ENCODE peak calls at places on chromosomes 11 and 22, in ten cellular contexts. B is fibroblast of lung; U is HFF-Myc; K is GM23248; M is head of caudate nucleus; L is adipocyte; E is nephron progenitor cell; J is H7; F is stimulated activated CD4-positive, alpha-beta T cell treated with anti-CD3 and anti-CD28 coated beads, Interleukin-2, amount 100 ng/mL, for 24 hours; Y is posterior cingulate gyrus. V is an unnamed sample.

GRCh38 chr11:122199661-122200060 is 83.6 kb upstream of the BLID start:
- DNase-seq in M (no peak), Y (no peak), F (no peak), E (no peak), U (no peak), L (no peak), J (no peak), B (peak), K (no peak), V (no peak)

GRCh38 chr11:132099692-132100091 is 729.3 kb downstream of the NTM start:
- DNase-seq in J (peak), Y (no peak), E (peak), M (no peak), B (no peak), K (peak), F (no peak), U (no peak), L (no peak), V (no peak)

GRCh38 chr11:35111171-35112055 is 27.6 kb upstream of the CD44 start:
- DNase-seq in Y (no peak), F (no peak), K (peak), E (no peak), B (peak), L (peak), J (no peak), M (peak), U (peak), V (peak)

GRCh38 chr11:92703431-92703830 is 266.0 kb upstream of the MTNR1B start:
- DNase-seq in L (peak), F (no peak), J (no peak), Y (no peak), U (no peak), K (peak), M (no peak), B (peak), E (no peak), V (no peak)

GRCh38 chr11:75421035-75421602 is 11.9 kb downstream of the KLHL35 start:
- DNase-seq in U (no peak), F (no peak), E (no peak), B (no peak), J (peak), K (no peak), M (peak), L (no peak), Y (peak), V (no peak)

GRCh38 chr11:74069146-74070046 is 60.5 kb upstream of the UCP3 start:
- DNase-seq in U (no peak), J (no peak), F (no peak), L (peak), E (no peak), K (peak), Y (no peak), M (no peak), B (peak), V (no peak)

GRCh38 chr11:112632866-112633505 is 328.2 kb upstream of the NCAM1 start:
- DNase-seq in B (peak), E (no peak), J (no peak), L (no peak), F (no peak), Y (no peak), M (no peak), K (peak), U (no peak), V (no peak)

GRCh38 chr22:17257578-17257977 is 38.3 kb upstream of the ADA2 start:
- DNase-seq in M (no peak), B (no peak), Y (no peak), L (no peak), K (no peak), E (peak), J (peak), U (no peak), F (no peak), V (no peak)

GRCh38 chr11:65611028-65611757 is 2.8 kb downstream of the MAP3K11 start:
- DNase-seq in L (no peak), M (peak), K (no peak), F (no peak), Y (peak), E (no peak), J (peak), B (no peak), U (no peak), V (no peak)

GRCh38 chr11:3037041-3037944 is 19.9 kb downstream of the CARS1 start:
- DNase-seq in L (peak), B (peak), J (peak), E (peak), M (peak), F (peak), U (no peak), Y (peak), K (peak), V (peak)

GRCh38 chr22:36056980-36057379 is 28.4 kb upstream of the RBFOX2 start:
- DNase-seq in K (peak), M (no peak), U (no peak), J (no peak), Y (no peak), E (no peak), B (peak), F (no peak), L (no peak), V (no peak)

GRCh38 chr11:74680035-74680671 is 51.1 kb downstream of the CHRDL2 start:
- DNase-seq in M (peak), E (no peak), L (no peak), U (no peak), K (no peak), B (no peak), F (peak), J (no peak), Y (no peak), V (no peak)

GRCh38 chr22:48376936-48377335 is 1450.7 kb downstream of the BRD1 start:
- DNase-seq in J (no peak), U (no peak), K (no peak), F (no peak), Y (no peak), E (no peak), B (no peak), M (no peak), L (no peak), V (no peak)

GRCh38 chr11:69055598-69056516 is 7.1 kb downstream of the TPCN2 start:
- DNase-seq in K (no peak), U (no peak), L (no peak), F (no peak), E (no peak), J (no peak), B (no peak), Y (peak), M (peak), V (no peak)

GRCh38 chr22:43001271-43002197 is 13.4 kb downstream of the PACSIN2 start:
- DNase-seq in F (no peak), M (peak), Y (peak), K (peak), J (no peak), E (no peak), L (peak), B (peak), U (no peak), V (peak)

GRCh38 chr11:2531987-2532703 is 87.3 kb downstream of the KCNQ1 start:
- DNase-seq in E (no peak), B (no peak), J (no peak), U (no peak), Y (no peak), K (no peak), F (no peak), L (no peak), M (no peak), V (no peak)

GRCh38 chr11:37378989-37379388 is 781.0 kb upstream of the RAG2 start:
- DNase-seq in E (no peak), J (no peak), B (no peak), L (no peak), K (no peak), U (no peak), Y (no peak), F (no peak), M (no peak), V (no peak)

GRCh38 chr11:64801591-64802369 is 1.2 kb downstream of the MAP4K2 start:
- DNase-seq in B (no peak), L (no peak), J (peak), K (no peak), E (no peak), F (no peak), M (no peak), Y (no peak), U (no peak), V (no peak)

GRCh38 chr11:38402063-38402462 is 1804.0 kb upstream of the RAG2 start:
- DNase-seq in M (no peak), F (no peak), K (no peak), U (no peak), B (no peak), E (no peak), L (no peak), Y (no peak), J (no peak), V (no peak)

GRCh38 chr11:123182101-123182500 is 12.9 kb downstream of the CLMP start:
- DNase-seq in J (no peak), M (no peak), B (no peak), K (peak), U (no peak), E (no peak), L (no peak), F (no peak), Y (no peak), V (peak)

GRCh38 chr11:122229611-122230386 is 113.8 kb upstream of the BLID start:
- DNase-seq in L (no peak), E (peak), K (no peak), J (peak), F (no peak), M (peak), Y (peak), B (peak), U (no peak), V (no peak)

GRCh38 chr11:2924381-2924780 is 4.8 kb downstream of the PHLDA2 start:
- DNase-seq in U (no peak), M (no peak), E (no peak), J (peak), B (no peak), K (no peak), L (no peak), F (no peak), Y (no peak), V (no peak)

GRCh38 chr11:107851704-107852315 is 6.8 kb downstream of the SLC35F2 start:
- DNase-seq in J (no peak), E (no peak), K (no peak), F (no peak), M (no peak), L (no peak), B (no peak), U (no peak), Y (no peak), V (no peak)

GRCh38 chr11:134562941-134563471 is 151.0 kb upstream of the B3GAT1 start:
- DNase-seq in M (peak), L (no peak), J (peak), E (no peak), F (no peak), B (no peak), Y (no peak), K (no peak), U (no peak), V (no peak)

GRCh38 chr11:65786786-65787636 is at the start of gene OVOL1:
- DNase-seq in L (no peak), J (peak), F (no peak), M (no peak), U (no peak), K (no peak), E (peak), B (no peak), Y (no peak), V (no peak)

GRCh38 chr22:47172771-47173534 is 410.5 kb downstream of the TBC1D22A start:
- DNase-seq in L (no peak), K (no peak), F (no peak), E (no peak), B (no peak), Y (no peak), J (no peak), U (no peak), M (no peak), V (no peak)

GRCh38 chr22:19044381-19044780 is 77.8 kb downstream of the DGCR2 start:
- DNase-seq in Y (no peak), M (no peak), L (no peak), J (peak), F (no peak), K (no peak), B (no peak), U (no peak), E (no peak), V (no peak)

GRCh38 chr11:2778630-2779498 is 79.1 kb upstream of the KCNQ1OT1 start:
- DNase-seq in U (no peak), L (peak), E (no peak), B (peak), J (peak), F (peak), M (peak), K (peak), Y (peak), V (peak)

V was measured in myocyte.